ENCODE peak calls at places on chromosome 1, in five cellular contexts. D is dermis microvascular lymphatic vessel endothelial cell, U is transverse colon, M is H7, X is osteoblast. A is an unnamed sample.
A peak's percentile ranks its signal among the peaks of the same experiment; 100 is the strongest.

GRCh38 chr1:236099622-236100021 is 34.7 kb upstream of the NID1 start:
- DNase-seq in D (no peak), M (no peak), U (no peak), X (no peak), A (no peak)

GRCh38 chr1:48127735-48128685 is 94.5 kb upstream of the SLC5A9 start:
- DNase-seq in M (no peak), U (no peak), D (no peak), X (no peak), A (no peak)

GRCh38 chr1:39269349-39269748 is 64.9 kb downstream of the MACF1 start:
- DNase-seq in D (no peak), M (no peak), U (no peak), X (no peak), A (no peak)

GRCh38 chr1:117871013-117871412 is 58.4 kb downstream of the GDAP2 start:
- DNase-seq in M (no peak), U (no peak), X (no peak), D (no peak), A (no peak)

GRCh38 chr1:15248238-15248637 is 1.2 kb downstream of the FHAD1 start:
- DNase-seq in X (no peak), D (no peak), U (no peak), M (no peak), A (no peak)

GRCh38 chr1:209123601-209124000 is 459.9 kb upstream of the CAMK1G start:
- DNase-seq in D (no peak), U (no peak), M (no peak), X (no peak), A (no peak)

GRCh38 chr1:244863491-244864252 is 671 bp downstream of the HNRNPU start:
- DNase-seq in M (no peak), U (peak; percentile 45), X (peak; percentile 69), D (no peak), A (no peak)

GRCh38 chr1:155002479-155003226 is at the start of gene ZBTB7B:
- DNase-seq in X (peak; percentile 95), M (peak; percentile 81), D (no peak), U (peak; percentile 54), A (peak; percentile 84)

GRCh38 chr1:55203064-55203463 is 12.1 kb downstream of the USP24 start:
- DNase-seq in M (no peak), X (no peak), U (no peak), D (no peak), A (no peak)

GRCh38 chr1:228748431-228748830 is 13.2 kb downstream of the RHOU start:
- DNase-seq in M (no peak), D (no peak), X (no peak), U (no peak), A (no peak)

GRCh38 chr1:75198163-75198562 is 64.0 kb downstream of the LHX8 start:
- DNase-seq in X (no peak), M (no peak), D (no peak), U (no peak), A (no peak)

GRCh38 chr1:43773821-43774220 is 66.5 kb downstream of the ST3GAL3 start:
- DNase-seq in D (no peak), M (no peak), X (no peak), U (no peak), A (no peak)

GRCh38 chr1:223046011-223046410 is 97.0 kb downstream of the TLR5 start:
- DNase-seq in M (no peak), X (no peak), D (no peak), U (no peak), A (no peak)